ENCODE peak calls at places on chromosomes 5 and 9, in five cellular contexts. T is mesenchymal stem cell, C is mesendoderm, N is IMR-90, U is H1. K is an unnamed sample. For H3K79me1, the result is how much of the 10 kb centered on the place peaks cover.

GRCh38 chr5:53943938-53944337 is 366.4 kb downstream of the ARL15 start:
- DNase-seq in T (no peak), C (no peak), N (no peak), U (no peak), K (no peak)

GRCh38 chr5:84487963-84488362 is 103.3 kb upstream of the EDIL3 start:
- DNase-seq in T (peak), C (no peak), N (peak), U (no peak), K (no peak)

GRCh38 chr5:154779105-154779504 is 23.9 kb downstream of the LARP1 start:
- DNase-seq in T (peak), C (no peak), N (peak), U (no peak), K (no peak)

GRCh38 chr5:141870871-141871270 is 7.3 kb downstream of the PCDH1 start:
- DNase-seq in T (no peak), C (no peak), N (no peak), U (no peak), K (no peak)

GRCh38 chr5:181190711-181191525 is 14.1 kb downstream of the TRIM7 start:
- DNase-seq in T (no peak), C (no peak), N (no peak), U (no peak), K (peak)

GRCh38 chr9:121860744-121861143 is 209.3 kb downstream of the DAB2IP start:
- DNase-seq in T (peak), C (no peak), N (peak), U (peak), K (no peak)

GRCh38 chr5:65062684-65063083 is 294.0 kb downstream of the CWC27 start:
- DNase-seq in T (peak), C (peak), N (peak), U (no peak), K (no peak)

GRCh38 chr9:136673970-136674785 is 11.5 kb downstream of the EGFL7 start:
- DNase-seq in T (no peak), C (no peak), N (no peak), U (no peak), K (no peak)

GRCh38 chr9:90379771-90380170 is 262.9 kb downstream of the DIRAS2 start:
- DNase-seq in T (no peak), C (no peak), N (no peak), U (no peak), K (no peak)

GRCh38 chr5:134103998-134104612 is 10.4 kb upstream of the TCF7 start:
- DNase-seq in T (no peak), C (no peak), N (no peak), U (no peak), K (no peak)

GRCh38 chr5:93831449-93831848 is 90.0 kb upstream of the POU5F2 start:
- DNase-seq in T (peak), C (no peak), N (peak), U (no peak), K (no peak)

GRCh38 chr5:93604119-93604963 is 21.3 kb downstream of the NR2F1 start:
- DNase-seq in T (peak), C (no peak), N (peak), U (no peak), K (no peak)

GRCh38 chr5:1652873-1653707 is 129.3 kb upstream of the LPCAT1 start:
- DNase-seq in T (no peak), C (no peak), N (no peak), U (peak), K (no peak)

GRCh38 chr5:57072218-57072892 is 101.5 kb upstream of the GPBP1 start:
- DNase-seq in T (no peak), C (peak), N (no peak), U (no peak), K (peak)

GRCh38 chr5:154945695-154946301 is 4.9 kb downstream of the MRPL22 start:
- DNase-seq in T (peak), C (no peak), N (peak), U (no peak), K (no peak)

GRCh38 chr5:112923148-112923917 is 1.3 kb upstream of the REEP5 start:
- DNase-seq in T (no peak), C (peak), N (no peak), U (no peak), K (no peak)

GRCh38 chr9:135300346-135301141 is 179.0 kb upstream of the PPP1R26 start:
- DNase-seq in T (no peak), C (peak), N (no peak), U (peak), K (no peak)

GRCh38 chr9:97046228-97046627 is 7.3 kb upstream of the CTSV start:
- DNase-seq in T (no peak), C (peak), N (peak), U (peak), K (no peak)

GRCh38 chr5:100505984-100506670 is 29.0 kb upstream of the FAM174A start:
- DNase-seq in T (peak), C (no peak), N (peak), U (no peak), K (no peak)

GRCh38 chr9:88725300-88726024 is 190.5 kb downstream of the NXNL2 start:
- DNase-seq in T (no peak), C (no peak), N (no peak), U (no peak), K (no peak)

GRCh38 chr5:43631182-43631910 is 28.4 kb downstream of the NNT start:
- DNase-seq in T (peak), C (peak), N (peak), U (peak), K (peak)

GRCh38 chr5:133848306-133848924 is 120.0 kb downstream of the C5orf15 start:
- DNase-seq in T (no peak), C (no peak), N (no peak), U (no peak), K (no peak)

GRCh38 chr5:80703747-80704146 is 49.0 kb upstream of the DHFR start:
- DNase-seq in T (no peak), C (no peak), N (no peak), U (no peak), K (no peak)

GRCh38 chr9:95077766-95078382 is 239.6 kb downstream of the FANCC start:
- DNase-seq in T (no peak), C (peak), N (no peak), U (no peak), K (no peak)

GRCh38 chr5:172777381-172778222 is 6.6 kb upstream of the DUSP1 start:
- DNase-seq in T (peak), C (peak), N (peak), U (no peak), K (no peak)

GRCh38 chr9:33921967-33922895 is 105.3 kb downstream of the UBE2R2 start:
- DNase-seq in T (peak), C (peak), N (no peak), U (peak), K (no peak)

GRCh38 chr9:114662081-114662989 is 4.7 kb upstream of the TEX53 start:
- DNase-seq in T (peak), C (peak), N (peak), U (peak), K (peak)

GRCh38 chr9:93960221-93960970 is 5.2 kb upstream of the BARX1 start:
- DNase-seq in T (no peak), C (peak), N (no peak), U (peak), K (no peak)

GRCh38 chr5:84378420-84378819 is 6.3 kb downstream of the EDIL3 start:
- DNase-seq in T (peak), C (no peak), N (peak), U (no peak), K (no peak)

GRCh38 chr9:91089405-91090131 is 272.1 kb downstream of the AUH start:
- DNase-seq in T (peak), C (peak), N (peak), U (no peak), K (no peak)

GRCh38 chr9:124812401-124813016 is 35.6 kb downstream of the OLFML2A start:
- DNase-seq in T (peak), C (peak), N (peak), U (no peak), K (peak)
- H3K79me1 ChIP-seq in T (under half), C (under half), N (under half), U (under half), K (under half)

DNA sequence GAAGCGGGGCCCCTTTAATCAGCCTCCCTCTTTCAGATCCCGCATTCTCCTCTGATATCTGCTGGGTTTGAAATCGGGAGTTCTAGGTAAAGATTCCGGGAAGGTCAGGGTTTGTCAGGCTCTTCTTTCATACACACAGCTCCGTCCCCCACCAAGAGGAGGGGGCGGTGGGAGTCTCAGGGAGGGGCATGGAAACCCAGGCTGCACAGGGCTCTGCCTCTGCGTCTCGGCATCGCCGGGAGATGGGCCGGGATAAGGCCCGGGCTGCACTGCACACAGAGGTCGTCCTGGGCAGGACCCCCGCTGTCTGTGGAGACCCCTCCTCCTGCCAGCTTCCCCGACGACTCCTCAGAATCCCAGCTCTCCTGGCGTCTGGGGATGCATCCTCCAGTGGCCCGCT is 75.0 kb downstream of the NEK6 start:
- DNase-seq in T (no peak), C (no peak), N (no peak), U (no peak), K (no peak)
- H3K23ac ChIP-seq in T (no peak), C (no peak), N (no peak), U (no peak), K (no peak)

GRCh38 chr5:128962211-128962610 is 3.1 kb upstream of the SLC27A6 start:
- DNase-seq in T (no peak), C (peak), N (no peak), U (peak), K (no peak)

GRCh38 chr5:128966846-128967245 is 1.6 kb downstream of the SLC27A6 start:
- DNase-seq in T (no peak), C (peak), N (no peak), U (no peak), K (no peak)

GRCh38 chr5:128965011-128965637 is at the start of gene SLC27A6:
- DNase-seq in T (peak), C (peak), N (no peak), U (peak), K (peak)

GRCh38 chr5:128965638-128966302 is 482 bp downstream of the SLC27A6 start:
- DNase-seq in T (no peak), C (no peak), N (no peak), U (no peak), K (no peak)

DNA sequence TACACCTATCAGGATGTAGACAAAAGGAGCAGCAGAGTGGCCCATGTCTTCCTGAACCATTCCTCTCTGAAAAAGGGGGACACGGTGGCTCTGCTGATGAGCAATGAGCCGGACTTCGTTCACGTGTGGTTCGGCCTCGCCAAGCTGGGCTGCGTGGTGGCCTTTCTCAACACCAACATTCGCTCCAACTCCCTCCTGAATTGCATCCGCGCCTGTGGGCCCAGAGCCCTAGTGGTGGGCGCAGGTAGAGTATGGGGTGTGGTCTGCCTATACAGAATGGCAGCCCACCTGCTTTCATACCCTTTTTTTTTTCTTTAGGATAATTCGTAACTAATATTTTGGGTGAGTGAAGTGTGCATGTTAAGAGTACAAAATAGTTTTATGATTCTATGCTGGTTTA is 1.1 kb downstream of the SLC27A6 start:
- DNase-seq in T (no peak), C (peak), N (no peak), U (peak), K (no peak)
- H3K4me3 ChIP-seq in T (no peak), C (no peak), N (no peak), U (no peak), K (no peak)

DNA sequence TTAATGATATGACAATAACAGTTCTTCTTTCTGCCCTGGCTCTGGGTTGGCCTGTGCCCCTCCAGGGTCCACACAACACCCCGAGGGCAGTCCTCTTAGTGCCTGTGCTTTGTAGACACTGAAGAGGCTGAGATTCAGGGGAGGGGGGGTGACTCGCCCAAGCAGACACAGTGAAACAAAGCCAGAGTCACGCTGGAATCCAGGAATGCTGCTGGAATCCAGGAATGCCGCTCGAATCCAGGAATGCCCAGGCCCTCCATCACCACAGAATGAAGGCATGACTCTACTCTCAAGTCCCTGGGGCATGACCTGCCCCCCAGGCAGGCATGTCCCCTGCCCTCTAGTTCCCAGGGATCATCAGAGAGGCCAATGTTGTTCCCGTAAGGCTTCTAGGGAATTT is 73.1 kb downstream of the LRSAM1 start:
- DNase-seq in T (peak), C (peak), N (peak), U (no peak), K (peak)
- H3K79me1 ChIP-seq in T (under half), C (under half), N (half or more), U (under half), K (under half)

GRCh38 chr5:10262121-10262774 is 12.2 kb downstream of the CCT5 start:
- DNase-seq in T (no peak), C (no peak), N (no peak), U (no peak), K (no peak)
- H3K23ac ChIP-seq in T (no peak), C (no peak), N (no peak), U (no peak), K (no peak)

DNA sequence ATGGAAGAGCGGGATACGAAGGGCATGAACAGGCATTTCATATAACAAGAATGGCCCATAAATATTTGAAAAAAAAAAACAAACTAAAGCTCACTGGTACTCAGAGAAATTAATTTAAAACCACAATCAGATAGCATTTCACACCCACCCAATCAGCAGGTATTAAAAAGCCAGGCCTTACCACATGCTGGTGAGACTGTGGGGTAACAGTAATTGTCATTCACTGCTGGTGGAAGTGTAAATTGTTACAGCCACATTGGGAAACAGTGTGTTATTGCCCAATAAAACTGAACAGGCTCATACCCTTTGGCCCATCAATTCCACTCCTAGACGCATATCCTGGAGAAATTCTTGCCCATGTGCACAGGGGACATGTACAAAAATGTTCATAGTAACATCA is 66.0 kb downstream of the PLAC8L1 start:
- DNase-seq in T (no peak), C (no peak), N (no peak), U (no peak), K (no peak)
- H3K4me3 ChIP-seq in T (no peak), C (no peak), N (no peak), U (no peak), K (no peak)

DNA sequence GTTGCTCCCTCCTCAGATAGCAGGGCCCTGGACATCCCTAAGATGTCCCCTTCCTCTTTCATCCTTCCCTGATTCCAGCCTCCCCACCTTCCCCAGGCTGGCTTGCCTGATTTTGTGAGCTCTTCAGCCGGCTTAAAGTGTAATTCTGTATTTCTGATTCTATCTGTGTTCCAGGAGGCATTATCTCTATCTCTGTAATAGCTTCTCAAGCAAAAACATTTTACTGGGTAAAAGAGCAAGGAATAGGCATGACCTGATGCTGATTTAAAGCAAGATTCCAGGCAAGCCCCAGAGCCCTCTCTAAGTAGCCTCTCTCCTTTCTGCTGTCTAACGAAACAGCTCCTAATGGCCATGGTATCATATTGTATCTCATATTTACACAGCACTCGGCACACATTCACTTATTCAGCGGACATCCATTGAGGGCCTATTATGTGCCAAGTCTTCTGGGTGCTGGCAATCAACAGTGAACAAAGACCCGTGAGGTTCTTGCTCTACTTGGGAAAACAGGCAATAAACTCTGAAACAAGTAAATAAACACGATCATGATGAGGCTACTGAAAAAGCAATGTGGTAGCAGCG is 100.9 kb upstream of the MSX2 start:
- DNase-seq in T (no peak), C (no peak), N (no peak), U (no peak), K (no peak)
- H3K79me1 ChIP-seq in T (under half), C (under half), N (under half), U (under half), K (under half)

DNA sequence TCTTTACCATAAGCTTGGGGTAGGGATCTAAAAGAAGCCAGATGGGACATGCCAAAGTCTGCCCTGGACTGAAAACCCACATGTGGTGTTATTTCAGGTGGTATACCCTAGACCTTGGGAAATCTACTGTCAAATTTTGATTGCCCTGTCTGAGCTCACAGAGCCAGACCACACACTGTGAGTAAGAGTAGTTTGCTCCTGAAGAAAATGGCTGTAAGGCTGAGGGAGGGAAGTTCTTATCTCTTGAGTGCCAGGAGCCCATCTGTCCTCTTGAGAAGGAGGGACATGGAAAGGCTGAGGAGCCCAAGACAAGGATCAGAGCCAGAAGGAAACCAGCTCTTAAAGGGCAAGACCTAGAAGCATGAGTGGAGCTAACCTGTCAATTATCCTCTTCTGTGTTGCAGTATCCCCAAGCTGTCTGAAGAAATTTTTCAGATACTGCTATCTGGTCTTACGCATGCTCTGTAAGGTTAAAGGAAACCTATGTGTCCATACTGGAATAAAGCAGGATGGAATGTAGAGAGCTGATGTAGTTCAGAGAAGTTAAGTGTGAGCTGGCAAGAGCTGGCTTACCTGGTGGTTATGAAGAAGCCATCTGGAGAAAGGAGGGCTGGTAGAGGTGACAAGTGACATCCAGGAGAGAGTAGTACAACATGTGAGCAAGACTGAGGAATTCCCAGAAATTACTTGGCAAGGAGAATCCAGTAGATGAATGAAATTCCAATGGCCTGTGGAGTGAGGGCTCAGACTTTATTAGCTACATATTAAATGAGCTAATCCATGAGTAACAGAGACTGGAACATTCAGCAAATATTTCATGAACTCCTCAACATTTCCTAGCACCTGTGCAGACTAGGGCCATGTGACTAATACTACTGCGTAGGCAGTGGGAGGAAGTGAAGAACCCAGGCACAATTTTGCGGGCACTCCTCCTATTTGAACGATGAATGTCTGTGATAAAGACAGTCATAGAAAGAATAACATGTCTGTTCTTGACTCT is 389.1 kb upstream of the KIF2A start:
- DNase-seq in T (no peak), C (peak), N (peak), U (no peak), K (no peak)
- H3K23ac ChIP-seq in T (no peak), C (no peak), N (no peak), U (no peak), K (no peak)